ENCODE peak calls at places on chromosome 1, in eight cellular contexts. X is heart right ventricle; D is coronary artery; N is stimulated activated CD4-positive, alpha-beta T cell treated with anti-CD3 and anti-CD28 coated beads, Interleukin-4, amount 100 ng/mL, for 4 hours; A is CD4-positive, alpha-beta T cell; J is EH; H is upper lobe of right lung; W is fibroblast of pulmonary artery. L is an unnamed sample.

GRCh38 chr1:100351095-100351884 is 1.0 kb upstream of the CDC14A start:
- DNase-seq in X (peak; percentile 87), D (peak; percentile 89), N (peak; percentile 81), A (peak; percentile 74), J (peak; percentile 88), H (peak; percentile 89), W (peak; percentile 89), L (peak; percentile 75)

GRCh38 chr1:151680812-151681211 is 35.8 kb downstream of the CELF3 start:
- DNase-seq in X (no peak), D (no peak), N (no peak), A (no peak), J (peak; percentile 94), H (no peak), W (peak; percentile 89), L (no peak)

GRCh38 chr1:46797696-46798470 is 963 bp upstream of the CYP4B1 start:
- DNase-seq in X (no peak), D (no peak), N (no peak), A (no peak), J (no peak), H (no peak), W (no peak), L (no peak)

GRCh38 chr1:182990413-182991144 is 32.6 kb upstream of the LAMC1 start:
- DNase-seq in X (no peak), D (no peak), N (no peak), A (no peak), J (peak; percentile 54), H (no peak), W (peak; percentile 44), L (peak; percentile 13)

GRCh38 chr1:170407601-170408000 is 124.4 kb upstream of the GORAB start:
- DNase-seq in X (no peak), D (no peak), N (no peak), A (no peak), J (peak; percentile 17), H (no peak), W (no peak), L (no peak)

GRCh38 chr1:59046730-59047157 is 250.2 kb upstream of the FGGY start:
- DNase-seq in X (no peak), D (no peak), N (no peak), A (no peak), J (no peak), H (no peak), W (no peak), L (no peak)

GRCh38 chr1:30229960-30230359 is 493.4 kb downstream of the MATN1 start:
- DNase-seq in X (no peak), D (no peak), N (no peak), A (no peak), J (no peak), H (no peak), W (no peak), L (no peak)

GRCh38 chr1:116401646-116402176 is 28.7 kb downstream of the ATP1A1 start:
- DNase-seq in X (no peak), D (no peak), N (no peak), A (no peak), J (peak; percentile 16), H (no peak), W (no peak), L (no peak)

GRCh38 chr1:100510441-100510840 is 27.5 kb upstream of the GPR88 start:
- DNase-seq in X (no peak), D (no peak), N (no peak), A (no peak), J (no peak), H (no peak), W (no peak), L (no peak)

GRCh38 chr1:200530551-200531261 is 89.8 kb downstream of the KIF14 start:
- DNase-seq in X (no peak), D (no peak), N (peak; percentile 12), A (peak; percentile 49), J (no peak), H (no peak), W (no peak), L (no peak)

GRCh38 chr1:117147341-117147831 is 25.8 kb upstream of the TRIM45 start:
- DNase-seq in X (no peak), D (no peak), N (no peak), A (no peak), J (no peak), H (no peak), W (no peak), L (no peak)

GRCh38 chr1:46817814-46818213 is 19.0 kb downstream of the CYP4B1 start:
- DNase-seq in X (no peak), D (no peak), N (no peak), A (no peak), J (no peak), H (no peak), W (no peak), L (no peak)

GRCh38 chr1:248404024-248404423 is 1.2 kb downstream of the OR2T1 start:
- DNase-seq in X (no peak), D (no peak), N (no peak), A (no peak), J (no peak), H (no peak), W (peak; percentile 17), L (no peak)

GRCh38 chr1:235908742-235909520 is 42.2 kb upstream of the LYST start:
- DNase-seq in X (no peak), D (peak; percentile 86), N (no peak), A (no peak), J (peak; percentile 92), H (no peak), W (peak; percentile 72), L (no peak)

GRCh38 chr1:26418865-26419349 is 8.3 kb downstream of the LIN28A start:
- DNase-seq in X (no peak), D (no peak), N (no peak), A (no peak), J (peak; percentile 25), H (no peak), W (no peak), L (no peak)

GRCh38 chr1:9371391-9371935 is 78.8 kb downstream of the SPSB1 start:
- DNase-seq in X (peak; percentile 44), D (peak; percentile 96), N (no peak), A (no peak), J (peak; percentile 87), H (no peak), W (peak; percentile 68), L (peak; percentile 48)

GRCh38 chr1:154869351-154870116 is 547 bp downstream of the KCNN3 start:
- DNase-seq in X (peak; percentile 64), D (no peak), N (no peak), A (no peak), J (peak; percentile 53), H (peak; percentile 78), W (peak; percentile 39), L (no peak)

GRCh38 chr1:166258017-166258416 is 91.2 kb upstream of the FAM78B start:
- DNase-seq in X (no peak), D (no peak), N (no peak), A (no peak), J (no peak), H (no peak), W (no peak), L (no peak)

GRCh38 chr1:221069178-221069903 is 190.1 kb downstream of the HLX start:
- DNase-seq in X (no peak), D (no peak), N (no peak), A (no peak), J (no peak), H (no peak), W (no peak), L (no peak)

GRCh38 chr1:172278478-172278877 is 142.0 kb upstream of the C1orf105 start:
- DNase-seq in X (no peak), D (no peak), N (no peak), A (no peak), J (peak; percentile 75), H (no peak), W (peak; percentile 57), L (no peak)

GRCh38 chr1:109632671-109633346 is 13.2 kb downstream of the AMPD2 start:
- DNase-seq in X (no peak), D (peak; percentile 40), N (no peak), A (no peak), J (no peak), H (no peak), W (no peak), L (no peak)